ENCODE peak calls at places on chromosomes 1 and 21, in five cellular contexts. Q is brain microvascular endothelial cell, M is astrocyte of the cerebellum, W is HCT116, C is A673. O is an unnamed sample.

GRCh38 chr1:225445644-225446297 is 17.9 kb upstream of the LBR start:
- DNase-seq in W (no peak), M (no peak), Q (no peak), C (no peak), O (no peak)

GRCh38 chr1:38788937-38789336 is 70.6 kb downstream of the RRAGC start:
- DNase-seq in C (peak), W (no peak), M (no peak), Q (no peak), O (no peak)

GRCh38 chr21:9758888-9759287 is 762.5 kb upstream of the TPTE start:
- DNase-seq in M (no peak), Q (no peak), C (no peak), W (no peak), O (no peak)

GRCh38 chr1:42964032-42964812 is 5.6 kb upstream of the SLC2A1 start:
- DNase-seq in W (no peak), Q (no peak), C (no peak), M (no peak), O (no peak)

GRCh38 chr1:145871994-145872411 is 13.1 kb upstream of the PIAS3 start:
- DNase-seq in W (no peak), M (no peak), Q (no peak), C (no peak), O (no peak)

GRCh38 chr1:54310439-54311328 is 95.5 kb downstream of the SSBP3 start:
- DNase-seq in W (peak), C (no peak), Q (peak), M (no peak), O (no peak)

GRCh38 chr1:155858805-155859233 is 548 bp upstream of the SYT11 start:
- DNase-seq in C (no peak), W (no peak), M (no peak), Q (peak), O (no peak)

GRCh38 chr1:183310753-183311465 is 107.3 kb downstream of the NMNAT2 start:
- DNase-seq in Q (peak), M (no peak), W (no peak), C (no peak), O (no peak)

GRCh38 chr1:212284744-212285684 is at the start of gene PPP2R5A:
- DNase-seq in M (peak), Q (peak), W (peak), C (peak), O (peak)

GRCh38 chr1:197521118-197521739 is 253.2 kb downstream of the CRB1 start:
- DNase-seq in C (peak), M (peak), W (peak), Q (peak), O (no peak)

GRCh38 chr1:6554907-6555778 is at the start of gene TAS1R1:
- DNase-seq in W (no peak), Q (no peak), M (no peak), C (no peak), O (peak)

GRCh38 chr1:25989440-25989839 is 8.4 kb downstream of the PAFAH2 start:
- DNase-seq in M (no peak), Q (no peak), W (no peak), C (no peak), O (no peak)

GRCh38 chr1:20867062-20867461 is 80.0 kb upstream of the HP1BP3 start:
- DNase-seq in W (no peak), Q (no peak), C (no peak), M (no peak), O (no peak)

GRCh38 chr1:233656032-233656620 is 42.2 kb downstream of the KCNK1 start:
- DNase-seq in Q (no peak), M (no peak), C (no peak), W (no peak), O (no peak)

GRCh38 chr1:7579016-7579415 is 192.1 kb upstream of the VAMP3 start:
- DNase-seq in M (no peak), W (no peak), C (no peak), Q (no peak), O (no peak)

DNA sequence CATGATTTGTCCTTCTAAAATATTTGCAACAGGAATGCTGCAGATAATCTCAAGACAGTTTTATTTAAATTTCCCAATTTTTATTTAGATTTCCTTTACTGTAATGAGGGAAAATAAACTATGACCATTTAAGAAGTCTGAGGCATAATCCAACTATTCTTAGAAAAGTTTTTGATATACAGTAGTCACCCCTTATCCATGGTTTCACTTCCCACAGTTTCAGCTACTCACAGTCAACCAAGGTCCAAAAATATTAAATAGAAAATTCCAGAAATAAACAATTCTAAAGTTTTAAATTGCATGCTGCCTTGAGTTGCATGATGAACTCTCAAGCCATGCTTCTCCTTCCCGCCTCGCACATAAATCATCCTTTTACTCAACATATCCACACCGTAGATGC is 33.3 kb downstream of the TOR3A start:
- DNase-seq in Q (no peak), M (no peak), C (no peak), W (no peak), O (no peak)
- H3K4me3 ChIP-seq in Q (no peak), M (no peak), C (no peak), W (no peak), O (no peak)

GRCh38 chr1:110340207-110340468 is 961 bp downstream of the RBM15 start:
- DNase-seq in W (no peak), C (no peak), Q (no peak), M (no peak), O (no peak)
- TF ChIP-seq CTCF in W (no peak), C (no peak), Q (no peak), M (no peak), O (no peak)

GRCh38 chr1:1206376-1207253 is at the start of gene TNFRSF18:
- DNase-seq in Q (no peak), M (no peak), W (peak), C (no peak), O (no peak)
- H3K4me3 ChIP-seq in Q (no peak), M (peak), W (peak), C (no peak), O (peak)

DNA sequence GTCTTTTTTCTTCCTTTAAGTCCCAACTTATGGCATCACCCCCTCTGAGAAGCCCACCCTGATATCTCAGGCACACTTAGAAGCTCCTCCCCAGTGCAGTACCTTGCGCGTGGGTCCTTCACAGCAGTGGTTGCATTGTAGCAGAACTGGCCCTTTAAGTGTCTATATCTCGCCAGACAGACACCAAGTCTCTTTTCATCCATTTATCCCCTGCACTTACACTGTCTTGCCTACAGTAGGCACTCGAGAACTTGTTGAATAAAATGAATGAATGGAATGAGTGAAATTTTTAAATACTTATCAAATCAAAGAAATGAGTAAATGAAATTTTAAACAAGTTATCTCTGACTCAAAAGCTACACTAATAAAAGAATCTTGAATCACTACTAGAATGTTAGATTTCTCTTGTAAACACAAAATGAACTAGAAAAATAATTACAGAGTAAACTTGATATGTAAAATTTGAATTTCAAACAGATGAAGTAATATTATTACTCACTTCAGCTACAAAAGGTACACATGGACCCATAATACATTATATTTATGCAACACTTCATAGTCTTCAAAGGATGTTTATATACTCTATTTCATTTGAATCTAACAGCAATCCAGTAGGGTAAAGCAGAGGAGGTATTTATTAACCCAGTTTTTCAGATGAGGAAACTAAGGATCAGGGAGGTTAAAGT is 54.7 kb upstream of the MAN1A2 start:
- DNase-seq in Q (peak), M (no peak), C (peak), W (peak), O (peak)
- TF ChIP-seq CTCF in Q (peak), M (peak), C (peak), W (peak), O (peak)